ENCODE peak calls at places on chromosomes 5 and 9, in four cellular contexts. D, E, G and M are unnamed samples.

GRCh38 chr5:132296412-132297001 is 2.3 kb downstream of the SLC22A4 start:
- DNase-seq in D (no peak), G (peak; percentile 81), E (no peak), M (no peak)

GRCh38 chr5:80217667-80218066 is 38.2 kb downstream of the SERINC5 start:
- DNase-seq in G (no peak), D (no peak), E (no peak), M (no peak)

GRCh38 chr5:123937230-123937629 is 425.3 kb downstream of the CSNK1G3 start:
- DNase-seq in G (no peak), D (peak; percentile 3), E (no peak), M (peak; percentile 17)

GRCh38 chr9:114953917-114954316 is 23.5 kb upstream of the TNFSF8 start:
- DNase-seq in G (no peak), E (peak; percentile 18), D (peak; percentile 17), M (peak; percentile 31)

GRCh38 chr5:169814522-169814921 is 165.8 kb downstream of the INSYN2B start:
- DNase-seq in D (no peak), E (no peak), G (no peak), M (no peak)

GRCh38 chr5:67194169-67194568 is 2.4 kb downstream of the CD180 start:
- DNase-seq in D (no peak), G (no peak), E (no peak), M (no peak)

GRCh38 chr9:114696814-114697544 is 15.0 kb upstream of the TEX48 start:
- DNase-seq in E (no peak), D (no peak), G (no peak), M (no peak)

GRCh38 chr5:138927979-138928378 is 52.8 kb upstream of the LRRTM2 start:
- DNase-seq in G (peak; percentile 80), E (peak; percentile 43), D (peak; percentile 95), M (peak; percentile 50)

GRCh38 chr5:111934511-111934910 is 177.5 kb upstream of the NREP start:
- DNase-seq in D (no peak), E (no peak), G (no peak), M (no peak)

GRCh38 chr9:95182854-95183563 is 134.5 kb downstream of the FANCC start:
- DNase-seq in D (peak; percentile 76), G (no peak), E (no peak), M (no peak)

GRCh38 chr5:157718529-157718928 is 12.7 kb upstream of the THG1L start:
- DNase-seq in D (peak; percentile 6), E (no peak), G (no peak), M (no peak)

GRCh38 chr5:88664630-88665029 is 218.4 kb downstream of the MEF2C start:
- DNase-seq in E (no peak), D (no peak), G (no peak), M (no peak)

GRCh38 chr5:55033568-55033967 is 9.5 kb downstream of the GZMK start:
- DNase-seq in D (no peak), E (no peak), G (no peak), M (no peak)

GRCh38 chr5:94969174-94969573 is 315.7 kb downstream of the MCTP1 start:
- DNase-seq in D (no peak), G (no peak), E (no peak), M (no peak)

GRCh38 chr5:115274584-115274983 is 11.9 kb upstream of the PGGT1B start:
- DNase-seq in E (no peak), G (peak; percentile 49), D (no peak), M (no peak)

GRCh38 chr9:136792321-136793062 is 1.3 kb downstream of the TMEM141 start:
- DNase-seq in G (peak; percentile 86), D (no peak), E (no peak), M (no peak)
- H3K4me3 ChIP-seq in G (no peak overlapping the region), D (no peak overlapping the region), E (peak overlapping the region; percentile 58), M (no peak overlapping the region)

GRCh38 chr5:141852448-141852847 is 25.8 kb downstream of the PCDH1 start:
- DNase-seq in D (no peak), E (no peak), G (no peak), M (no peak)

GRCh38 chr5:141850786-141851185 is 27.4 kb downstream of the PCDH1 start:
- DNase-seq in D (no peak), E (no peak), G (no peak), M (no peak)

GRCh38 chr5:141849371-141850182 is 28.6 kb downstream of the PCDH1 start:
- DNase-seq in D (peak; percentile 96), E (peak; percentile 95), G (peak; percentile 93), M (peak; percentile 65)

GRCh38 chr5:141850183-141850768 is 27.9 kb downstream of the PCDH1 start:
- DNase-seq in G (no peak), D (peak; percentile 61), E (no peak), M (no peak)

GRCh38 chr5:141851195-141851874 is 26.9 kb downstream of the PCDH1 start:
- DNase-seq in D (no peak), G (no peak), E (no peak), M (no peak)
- TF ChIP-seq POLR2A in D (no peak), G (no peak), E (no peak), M (no peak)

GRCh38 chr9:104772707-104773106 is 8.8 kb downstream of the NIPSNAP3B start:
- DNase-seq in E (no peak), D (no peak), G (no peak), M (peak; percentile 64)
- H3K27ac ChIP-seq in E (no peak overlapping the region), D (no peak overlapping the region), G (no peak overlapping the region), M (peak overlapping the region; percentile 89)

DNA sequence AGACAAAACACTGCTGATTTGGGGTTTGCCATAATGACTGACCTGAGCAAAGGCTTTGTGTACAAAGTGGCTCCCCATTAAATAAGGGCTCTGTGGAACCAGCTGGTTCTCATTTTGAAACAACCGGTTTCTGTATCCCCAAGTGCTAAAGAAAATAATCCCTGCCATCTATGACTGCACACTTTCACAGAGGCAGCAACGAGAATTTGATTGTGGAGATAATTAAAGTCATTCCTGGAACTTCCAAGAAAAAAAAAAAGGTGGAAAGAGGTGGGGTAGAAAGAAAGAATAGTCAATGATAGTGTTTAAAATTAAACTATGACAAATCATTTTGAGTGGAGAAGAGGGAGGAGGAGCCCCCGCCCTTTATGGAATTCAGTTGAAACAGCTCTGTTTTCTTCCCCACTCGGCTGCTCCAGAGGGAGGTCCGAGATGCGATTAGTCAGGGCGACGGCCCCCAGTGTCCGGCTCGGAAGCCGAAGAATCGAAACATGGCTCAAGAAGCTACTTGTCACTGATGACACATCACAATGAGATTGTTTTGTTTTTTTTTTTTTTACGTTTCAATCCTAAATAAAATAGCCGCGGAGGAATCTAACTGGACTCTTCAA is 38.4 kb downstream of the EBF1 start:
- DNase-seq in D (no peak), G (no peak), E (no peak), M (no peak)
- H3K4me3 ChIP-seq in D (no peak overlapping the region), G (no peak overlapping the region), E (no peak overlapping the region), M (peak overlapping the region; percentile 27)

GRCh38 chr9:71210326-71210725 is 88.9 kb upstream of the TRPM3 start:
- DNase-seq in E (no peak), G (no peak), D (no peak), M (no peak)
- TF ChIP-seq POLR2A in E (no peak), G (no peak), D (no peak), M (no peak)